ENCODE peak calls at places on chromosomes 3 and 15, in nine cellular contexts. One of them, this sample, is unnamed.

GRCh38 chr3:37536799-37537311 is 324.8 kb upstream of the CTDSPL start:
- DNase-seq in ACHN: no peak
- DNase-seq in EH: no peak
- DNase-seq in stimulated activated naive CD4-positive, alpha-beta T cell: no peak
- DNase-seq in dorsolateral prefrontal cortex: no peak
- DNase-seq in HTR-8/SVneo: no peak
- DNase-seq in adrenal gland: no peak
- DNase-seq in uterus: no peak
- DNase-seq in mesothelial cell of epicardium: no peak
- DNase-seq in this sample: no peak

GRCh38 chr15:100721758-100722550 is 119.6 kb downstream of the ASB7 start:
- DNase-seq in ACHN: peak
- DNase-seq in EH: peak
- DNase-seq in stimulated activated naive CD4-positive, alpha-beta T cell: no peak
- DNase-seq in dorsolateral prefrontal cortex: no peak
- DNase-seq in HTR-8/SVneo: peak
- DNase-seq in adrenal gland: peak
- DNase-seq in uterus: peak
- DNase-seq in mesothelial cell of epicardium: peak
- DNase-seq in this sample: peak

GRCh38 chr15:92864127-92864814 is 35.9 kb upstream of the CHD2 start:
- DNase-seq in ACHN: no peak
- DNase-seq in EH: no peak
- DNase-seq in stimulated activated naive CD4-positive, alpha-beta T cell: no peak
- DNase-seq in dorsolateral prefrontal cortex: no peak
- DNase-seq in HTR-8/SVneo: no peak
- DNase-seq in adrenal gland: no peak
- DNase-seq in uterus: no peak
- DNase-seq in mesothelial cell of epicardium: no peak
- DNase-seq in this sample: no peak

GRCh38 chr3:46442591-46443530 is 21.8 kb downstream of the LTF start:
- DNase-seq in ACHN: no peak
- DNase-seq in EH: no peak
- DNase-seq in stimulated activated naive CD4-positive, alpha-beta T cell: peak
- DNase-seq in dorsolateral prefrontal cortex: no peak
- DNase-seq in HTR-8/SVneo: no peak
- DNase-seq in adrenal gland: no peak
- DNase-seq in uterus: peak
- DNase-seq in mesothelial cell of epicardium: no peak
- DNase-seq in this sample: no peak

GRCh38 chr3:49500408-49501257 is 30.6 kb downstream of the DAG1 start:
- DNase-seq in ACHN: peak
- DNase-seq in EH: peak
- DNase-seq in stimulated activated naive CD4-positive, alpha-beta T cell: no peak
- DNase-seq in dorsolateral prefrontal cortex: peak
- DNase-seq in HTR-8/SVneo: peak
- DNase-seq in adrenal gland: peak
- DNase-seq in uterus: peak
- DNase-seq in mesothelial cell of epicardium: no peak
- DNase-seq in this sample: peak

GRCh38 chr3:77254967-77255831 is 215.3 kb downstream of the ROBO2 start:
- DNase-seq in ACHN: peak
- DNase-seq in EH: peak
- DNase-seq in stimulated activated naive CD4-positive, alpha-beta T cell: no peak
- DNase-seq in dorsolateral prefrontal cortex: no peak
- DNase-seq in HTR-8/SVneo: peak
- DNase-seq in adrenal gland: peak
- DNase-seq in uterus: peak
- DNase-seq in mesothelial cell of epicardium: no peak
- DNase-seq in this sample: no peak

GRCh38 chr3:110579841-110580550 is 491.6 kb upstream of the NECTIN3 start:
- DNase-seq in ACHN: no peak
- DNase-seq in EH: peak
- DNase-seq in stimulated activated naive CD4-positive, alpha-beta T cell: no peak
- DNase-seq in dorsolateral prefrontal cortex: no peak
- DNase-seq in HTR-8/SVneo: no peak
- DNase-seq in adrenal gland: no peak
- DNase-seq in uterus: no peak
- DNase-seq in mesothelial cell of epicardium: no peak
- DNase-seq in this sample: no peak

GRCh38 chr3:23968467-23969184 is 23.5 kb downstream of the NR1D2 start:
- DNase-seq in ACHN: no peak
- DNase-seq in EH: peak
- DNase-seq in stimulated activated naive CD4-positive, alpha-beta T cell: no peak
- DNase-seq in dorsolateral prefrontal cortex: no peak
- DNase-seq in HTR-8/SVneo: no peak
- DNase-seq in adrenal gland: no peak
- DNase-seq in uterus: no peak
- DNase-seq in mesothelial cell of epicardium: no peak
- DNase-seq in this sample: no peak

GRCh38 chr15:51737538-51738305 is at the start of gene LYSMD2:
- DNase-seq in ACHN: peak
- DNase-seq in EH: peak
- DNase-seq in stimulated activated naive CD4-positive, alpha-beta T cell: peak
- DNase-seq in dorsolateral prefrontal cortex: peak
- DNase-seq in HTR-8/SVneo: peak
- DNase-seq in adrenal gland: peak
- DNase-seq in uterus: peak
- DNase-seq in mesothelial cell of epicardium: peak
- DNase-seq in this sample: peak

GRCh38 chr3:56839784-56840724 is 38.3 kb upstream of the ARHGEF3 start:
- DNase-seq in ACHN: peak
- DNase-seq in EH: peak
- DNase-seq in stimulated activated naive CD4-positive, alpha-beta T cell: no peak
- DNase-seq in dorsolateral prefrontal cortex: no peak
- DNase-seq in HTR-8/SVneo: peak
- DNase-seq in adrenal gland: no peak
- DNase-seq in uterus: peak
- DNase-seq in mesothelial cell of epicardium: no peak
- DNase-seq in this sample: no peak

GRCh38 chr15:38406451-38406850 is 47.5 kb upstream of the FAM98B start:
- DNase-seq in ACHN: no peak
- DNase-seq in EH: peak
- DNase-seq in stimulated activated naive CD4-positive, alpha-beta T cell: no peak
- DNase-seq in dorsolateral prefrontal cortex: no peak
- DNase-seq in HTR-8/SVneo: no peak
- DNase-seq in adrenal gland: no peak
- DNase-seq in uterus: no peak
- DNase-seq in mesothelial cell of epicardium: no peak
- DNase-seq in this sample: no peak

GRCh38 chr15:35506272-35506870 is 39.6 kb downstream of the DPH6 start:
- DNase-seq in ACHN: no peak
- DNase-seq in EH: no peak
- DNase-seq in stimulated activated naive CD4-positive, alpha-beta T cell: no peak
- DNase-seq in dorsolateral prefrontal cortex: no peak
- DNase-seq in HTR-8/SVneo: no peak
- DNase-seq in adrenal gland: no peak
- DNase-seq in uterus: no peak
- DNase-seq in mesothelial cell of epicardium: no peak
- DNase-seq in this sample: no peak

GRCh38 chr3:135887220-135887619 is 78.3 kb upstream of the PPP2R3A start:
- DNase-seq in ACHN: peak
- DNase-seq in EH: peak
- DNase-seq in stimulated activated naive CD4-positive, alpha-beta T cell: no peak
- DNase-seq in dorsolateral prefrontal cortex: no peak
- DNase-seq in HTR-8/SVneo: no peak
- DNase-seq in adrenal gland: peak
- DNase-seq in uterus: no peak
- DNase-seq in mesothelial cell of epicardium: no peak
- DNase-seq in this sample: no peak

GRCh38 chr3:185153861-185154629 is 1.2 kb upstream of the C3orf70 start:
- DNase-seq in ACHN: no peak
- DNase-seq in EH: no peak
- DNase-seq in stimulated activated naive CD4-positive, alpha-beta T cell: no peak
- DNase-seq in dorsolateral prefrontal cortex: no peak
- DNase-seq in HTR-8/SVneo: no peak
- DNase-seq in adrenal gland: no peak
- DNase-seq in uterus: no peak
- DNase-seq in mesothelial cell of epicardium: no peak
- DNase-seq in this sample: no peak

GRCh38 chr3:37237252-37237651 is 62.9 kb upstream of the LRRFIP2 start:
- DNase-seq in ACHN: no peak
- DNase-seq in EH: peak
- DNase-seq in stimulated activated naive CD4-positive, alpha-beta T cell: no peak
- DNase-seq in dorsolateral prefrontal cortex: no peak
- DNase-seq in HTR-8/SVneo: peak
- DNase-seq in adrenal gland: no peak
- DNase-seq in uterus: no peak
- DNase-seq in mesothelial cell of epicardium: no peak
- DNase-seq in this sample: no peak

GRCh38 chr3:39657775-39658174 is 151.6 kb upstream of the MYRIP start:
- DNase-seq in ACHN: no peak
- DNase-seq in EH: no peak
- DNase-seq in stimulated activated naive CD4-positive, alpha-beta T cell: no peak
- DNase-seq in dorsolateral prefrontal cortex: no peak
- DNase-seq in HTR-8/SVneo: no peak
- DNase-seq in adrenal gland: no peak
- DNase-seq in uterus: no peak
- DNase-seq in mesothelial cell of epicardium: no peak
- DNase-seq in this sample: no peak

GRCh38 chr3:187207624-187208023 is 10.3 kb downstream of the RTP1 start:
- DNase-seq in ACHN: no peak
- DNase-seq in EH: peak
- DNase-seq in stimulated activated naive CD4-positive, alpha-beta T cell: no peak
- DNase-seq in dorsolateral prefrontal cortex: no peak
- DNase-seq in HTR-8/SVneo: no peak
- DNase-seq in adrenal gland: no peak
- DNase-seq in uterus: no peak
- DNase-seq in mesothelial cell of epicardium: no peak
- DNase-seq in this sample: no peak

GRCh38 chr15:52787549-52788098 is 2.5 kb downstream of the ONECUT1 start:
- DNase-seq in ACHN: no peak
- DNase-seq in EH: no peak
- DNase-seq in stimulated activated naive CD4-positive, alpha-beta T cell: no peak
- DNase-seq in dorsolateral prefrontal cortex: no peak
- DNase-seq in HTR-8/SVneo: no peak
- DNase-seq in adrenal gland: no peak
- DNase-seq in uterus: no peak
- DNase-seq in mesothelial cell of epicardium: no peak
- DNase-seq in this sample: no peak

GRCh38 chr3:114406286-114406685 is 112.5 kb downstream of the TIGIT start:
- DNase-seq in ACHN: no peak
- DNase-seq in EH: peak
- DNase-seq in stimulated activated naive CD4-positive, alpha-beta T cell: no peak
- DNase-seq in dorsolateral prefrontal cortex: no peak
- DNase-seq in HTR-8/SVneo: no peak
- DNase-seq in adrenal gland: no peak
- DNase-seq in uterus: no peak
- DNase-seq in mesothelial cell of epicardium: no peak
- DNase-seq in this sample: no peak

GRCh38 chr15:56871867-56872266 is 46.6 kb upstream of the TCF12 start:
- DNase-seq in ACHN: no peak
- DNase-seq in EH: no peak
- DNase-seq in stimulated activated naive CD4-positive, alpha-beta T cell: no peak
- DNase-seq in dorsolateral prefrontal cortex: no peak
- DNase-seq in HTR-8/SVneo: no peak
- DNase-seq in adrenal gland: no peak
- DNase-seq in uterus: no peak
- DNase-seq in mesothelial cell of epicardium: no peak
- DNase-seq in this sample: no peak

GRCh38 chr3:77325280-77325679 is 285.4 kb downstream of the ROBO2 start:
- DNase-seq in ACHN: no peak
- DNase-seq in EH: no peak
- DNase-seq in stimulated activated naive CD4-positive, alpha-beta T cell: no peak
- DNase-seq in dorsolateral prefrontal cortex: no peak
- DNase-seq in HTR-8/SVneo: no peak
- DNase-seq in adrenal gland: no peak
- DNase-seq in uterus: no peak
- DNase-seq in mesothelial cell of epicardium: no peak
- DNase-seq in this sample: no peak

GRCh38 chr3:171393032-171393744 is 67.0 kb downstream of the TNIK start:
- DNase-seq in ACHN: no peak
- DNase-seq in EH: no peak
- DNase-seq in stimulated activated naive CD4-positive, alpha-beta T cell: no peak
- DNase-seq in dorsolateral prefrontal cortex: no peak
- DNase-seq in HTR-8/SVneo: no peak
- DNase-seq in adrenal gland: no peak
- DNase-seq in uterus: no peak
- DNase-seq in mesothelial cell of epicardium: no peak
- DNase-seq in this sample: no peak

GRCh38 chr15:41544650-41545015 is 576 bp upstream of the RPAP1 start:
- DNase-seq in ACHN: no peak
- DNase-seq in EH: peak
- DNase-seq in stimulated activated naive CD4-positive, alpha-beta T cell: no peak
- DNase-seq in dorsolateral prefrontal cortex: peak
- DNase-seq in HTR-8/SVneo: no peak
- DNase-seq in adrenal gland: peak
- DNase-seq in uterus: peak
- DNase-seq in mesothelial cell of epicardium: no peak
- DNase-seq in this sample: peak

GRCh38 chr3:49007771-49008528 is 759 bp downstream of the WDR6 start:
- DNase-seq in ACHN: peak
- DNase-seq in EH: peak
- DNase-seq in stimulated activated naive CD4-positive, alpha-beta T cell: peak
- DNase-seq in dorsolateral prefrontal cortex: peak
- DNase-seq in HTR-8/SVneo: peak
- DNase-seq in adrenal gland: peak
- DNase-seq in uterus: peak
- DNase-seq in mesothelial cell of epicardium: peak
- DNase-seq in this sample: peak

GRCh38 chr3:46831316-46831715 is 31.9 kb downstream of the MYL3 start:
- DNase-seq in ACHN: no peak
- DNase-seq in EH: no peak
- DNase-seq in stimulated activated naive CD4-positive, alpha-beta T cell: no peak
- DNase-seq in dorsolateral prefrontal cortex: no peak
- DNase-seq in HTR-8/SVneo: no peak
- DNase-seq in adrenal gland: no peak
- DNase-seq in uterus: no peak
- DNase-seq in mesothelial cell of epicardium: no peak
- DNase-seq in this sample: no peak

GRCh38 chr15:52071570-52071969 is 41.0 kb downstream of the BCL2L10 start:
- DNase-seq in ACHN: no peak
- DNase-seq in EH: no peak
- DNase-seq in stimulated activated naive CD4-positive, alpha-beta T cell: no peak
- DNase-seq in dorsolateral prefrontal cortex: no peak
- DNase-seq in HTR-8/SVneo: no peak
- DNase-seq in adrenal gland: no peak
- DNase-seq in uterus: no peak
- DNase-seq in mesothelial cell of epicardium: no peak
- DNase-seq in this sample: no peak

GRCh38 chr15:74776851-74777768 is 4.8 kb upstream of the CSK start:
- DNase-seq in ACHN: no peak
- DNase-seq in EH: peak
- DNase-seq in stimulated activated naive CD4-positive, alpha-beta T cell: peak
- DNase-seq in dorsolateral prefrontal cortex: no peak
- DNase-seq in HTR-8/SVneo: no peak
- DNase-seq in adrenal gland: no peak
- DNase-seq in uterus: no peak
- DNase-seq in mesothelial cell of epicardium: no peak
- DNase-seq in this sample: no peak

GRCh38 chr3:112818289-112818688 is 28.4 kb downstream of the CD200R1L start:
- DNase-seq in ACHN: no peak
- DNase-seq in EH: peak
- DNase-seq in stimulated activated naive CD4-positive, alpha-beta T cell: no peak
- DNase-seq in dorsolateral prefrontal cortex: no peak
- DNase-seq in HTR-8/SVneo: no peak
- DNase-seq in adrenal gland: no peak
- DNase-seq in uterus: no peak
- DNase-seq in mesothelial cell of epicardium: no peak
- DNase-seq in this sample: no peak

GRCh38 chr15:71562251-71562650 is 248.1 kb upstream of the NR2E3 start:
- DNase-seq in ACHN: no peak
- DNase-seq in EH: peak
- DNase-seq in stimulated activated naive CD4-positive, alpha-beta T cell: no peak
- DNase-seq in dorsolateral prefrontal cortex: no peak
- DNase-seq in HTR-8/SVneo: no peak
- DNase-seq in adrenal gland: no peak
- DNase-seq in uterus: no peak
- DNase-seq in mesothelial cell of epicardium: no peak
- DNase-seq in this sample: no peak

GRCh38 chr15:71195242-71195641 is 80.0 kb downstream of the THSD4 start:
- DNase-seq in ACHN: peak
- DNase-seq in EH: peak
- DNase-seq in stimulated activated naive CD4-positive, alpha-beta T cell: no peak
- DNase-seq in dorsolateral prefrontal cortex: no peak
- DNase-seq in HTR-8/SVneo: peak
- DNase-seq in adrenal gland: no peak
- DNase-seq in uterus: no peak
- DNase-seq in mesothelial cell of epicardium: no peak
- DNase-seq in this sample: no peak

This sample was measured in ascending aorta.